ENCODE peak calls at places on chromosome 3, in eight cellular contexts. G is neural crest cell, Y is neural progenitor cell, U is MM.1S, H is OCI-LY7, O is B cell, F is GM10248, D is stomach. K is an unnamed sample.

GRCh38 chr3:37125195-37125594 is 49.2 kb downstream of the LRRFIP2 start:
- DNase-seq in G (no peak), Y (no peak), U (no peak), H (no peak), O (no peak), F (no peak), D (no peak), K (peak; percentile 15)

GRCh38 chr3:42830437-42831320 is 21.4 kb downstream of the ACKR2 start:
- DNase-seq in G (no peak), Y (peak; percentile 77), U (no peak), H (peak; percentile 35), O (no peak), F (no peak), D (no peak), K (peak; percentile 27)

GRCh38 chr3:5774337-5774736 is 586.8 kb downstream of the EDEM1 start:
- DNase-seq in G (no peak), Y (no peak), U (no peak), H (no peak), O (no peak), F (no peak), D (no peak), K (no peak)

GRCh38 chr3:46632792-46633191 is 20.5 kb downstream of the FAM240A start:
- DNase-seq in G (no peak), Y (no peak), U (no peak), H (no peak), O (no peak), F (no peak), D (no peak), K (no peak)

GRCh38 chr3:181687738-181688137 is 24.0 kb upstream of the SOX2 start:
- DNase-seq in G (no peak), Y (no peak), U (no peak), H (no peak), O (no peak), F (no peak), D (no peak), K (no peak)

GRCh38 chr3:64399205-64399800 is 174.0 kb upstream of the PRICKLE2 start:
- DNase-seq in G (peak; percentile 47), Y (peak; percentile 67), U (peak; percentile 69), H (peak; percentile 49), O (peak; percentile 29), F (peak; percentile 39), D (no peak), K (peak; percentile 60)

GRCh38 chr3:14440531-14441239 is 38.3 kb downstream of the SLC6A6 start:
- DNase-seq in G (peak; percentile 31), Y (peak; percentile 92), U (no peak), H (no peak), O (no peak), F (no peak), D (no peak), K (peak; percentile 52)

GRCh38 chr3:37338500-37338899 is 164.1 kb upstream of the LRRFIP2 start:
- DNase-seq in G (no peak), Y (no peak), U (no peak), H (no peak), O (no peak), F (no peak), D (no peak), K (no peak)

GRCh38 chr3:19215427-19215826 is 67.1 kb downstream of the KCNH8 start:
- DNase-seq in G (no peak), Y (no peak), U (no peak), H (no peak), O (no peak), F (no peak), D (no peak), K (no peak)

GRCh38 chr3:19226516-19226915 is 78.2 kb downstream of the KCNH8 start:
- DNase-seq in G (no peak), Y (peak; percentile 24), U (no peak), H (no peak), O (no peak), F (no peak), D (no peak), K (no peak)

GRCh38 chr3:19216669-19217337 is 68.5 kb downstream of the KCNH8 start:
- DNase-seq in G (no peak), Y (no peak), U (no peak), H (no peak), O (no peak), F (no peak), D (peak; percentile 81), K (peak; percentile 9)

DNA sequence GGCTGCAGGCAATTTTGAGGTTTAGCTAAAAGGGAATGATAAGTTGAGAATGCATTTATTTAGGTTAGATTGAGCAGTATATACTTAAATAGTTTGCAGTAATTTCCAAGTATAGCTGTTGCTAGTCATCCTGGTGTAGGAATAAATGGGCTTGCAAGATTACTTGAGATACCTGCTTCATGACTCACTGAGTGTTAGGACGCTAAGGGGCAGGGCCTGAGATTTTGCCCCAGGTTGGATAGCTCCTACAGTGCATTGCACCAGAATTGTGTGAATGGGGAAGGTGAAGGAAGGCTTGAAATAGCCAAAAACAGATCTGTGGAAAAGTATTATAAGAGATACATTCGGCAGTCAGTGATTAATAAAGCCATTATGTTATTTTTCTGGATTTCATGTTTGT is 72.8 kb downstream of the KCNH8 start:
- DNase-seq in G (no peak), Y (no peak), U (no peak), H (no peak), O (no peak), F (no peak), D (no peak), K (peak; percentile 15)
- TF ChIP-seq CTCF in G (no peak), Y (no peak), U (no peak), H (no peak), O (no peak), F (no peak), D (no peak), K (no peak)

GRCh38 chr3:175940881-175941280 is 1081.7 kb downstream of the NAALADL2 start:
- DNase-seq in G (no peak), Y (peak; percentile 52), U (peak; percentile 64), H (peak; percentile 10), O (no peak), F (peak; percentile 9), D (no peak), K (peak; percentile 11)

GRCh38 chr3:175940243-175940642 is 1081.1 kb downstream of the NAALADL2 start:
- DNase-seq in G (no peak), Y (no peak), U (no peak), H (no peak), O (no peak), F (no peak), D (no peak), K (peak; percentile 4)

DNA sequence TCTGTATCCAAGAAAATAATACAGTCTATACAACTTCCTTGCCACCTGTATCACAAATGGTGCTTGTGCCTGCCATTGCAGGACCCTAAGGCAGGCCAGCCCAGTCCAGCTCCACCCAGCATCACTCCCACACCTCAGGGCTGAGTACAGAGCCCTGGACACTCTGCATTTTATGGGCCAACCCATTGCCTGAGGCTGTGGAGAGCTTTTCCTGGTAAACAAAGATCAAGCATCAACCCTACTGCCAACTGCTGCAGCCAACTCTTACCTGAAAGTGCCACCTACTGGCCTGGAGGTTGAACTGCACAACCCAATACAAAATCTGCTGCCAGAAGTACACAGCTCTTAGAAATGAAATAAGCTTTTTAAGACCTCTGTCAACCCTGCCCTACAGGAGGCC is 1082.2 kb downstream of the NAALADL2 start:
- DNase-seq in G (no peak), Y (peak; percentile 25), U (peak; percentile 43), H (peak; percentile 30), O (no peak), F (no peak), D (no peak), K (peak; percentile 56)
- TF ChIP-seq CTCF in G (peak; percentile 42), Y (peak; percentile 57), U (peak; percentile 64), H (peak; percentile 76), O (peak; percentile 14), F (peak; percentile 42), D (no peak), K (peak; percentile 84)

GRCh38 chr3:11213810-11214450 is 58.3 kb upstream of the ATG7 start:
- DNase-seq in G (no peak), Y (no peak), U (no peak), H (no peak), O (no peak), F (no peak), D (no peak), K (no peak)

GRCh38 chr3:11214451-11214987 is 57.7 kb upstream of the ATG7 start:
- DNase-seq in G (no peak), Y (no peak), U (no peak), H (no peak), O (no peak), F (no peak), D (no peak), K (no peak)

GRCh38 chr3:11212784-11213183 is 58.5 kb downstream of the HRH1 start:
- DNase-seq in G (no peak), Y (no peak), U (no peak), H (no peak), O (no peak), F (no peak), D (no peak), K (no peak)

GRCh38 chr3:11212301-11212613 is 58.0 kb downstream of the HRH1 start:
- DNase-seq in G (no peak), Y (no peak), U (no peak), H (no peak), O (no peak), F (no peak), D (peak; percentile 10), K (no peak)

GRCh38 chr3:11211531-11212300 is 57.4 kb downstream of the HRH1 start:
- DNase-seq in G (no peak), Y (peak; percentile 13), U (no peak), H (no peak), O (no peak), F (no peak), D (peak; percentile 18), K (no peak)
- TF ChIP-seq CTCF in G (no peak), Y (no peak), U (no peak), H (no peak), O (no peak), F (no peak), D (no peak), K (no peak)

GRCh38 chr3:177776656-177777055 is 579.4 kb upstream of the TBL1XR1 start:
- DNase-seq in G (no peak), Y (no peak), U (no peak), H (no peak), O (no peak), F (no peak), D (no peak), K (peak; percentile 71)

GRCh38 chr3:177771780-177772179 is 574.5 kb upstream of the TBL1XR1 start:
- DNase-seq in G (no peak), Y (no peak), U (no peak), H (no peak), O (no peak), F (no peak), D (no peak), K (no peak)

GRCh38 chr3:177772908-177773557 is 575.8 kb upstream of the TBL1XR1 start:
- DNase-seq in G (no peak), Y (no peak), U (peak; percentile 48), H (peak; percentile 19), O (peak; percentile 44), F (no peak), D (no peak), K (no peak)

DNA sequence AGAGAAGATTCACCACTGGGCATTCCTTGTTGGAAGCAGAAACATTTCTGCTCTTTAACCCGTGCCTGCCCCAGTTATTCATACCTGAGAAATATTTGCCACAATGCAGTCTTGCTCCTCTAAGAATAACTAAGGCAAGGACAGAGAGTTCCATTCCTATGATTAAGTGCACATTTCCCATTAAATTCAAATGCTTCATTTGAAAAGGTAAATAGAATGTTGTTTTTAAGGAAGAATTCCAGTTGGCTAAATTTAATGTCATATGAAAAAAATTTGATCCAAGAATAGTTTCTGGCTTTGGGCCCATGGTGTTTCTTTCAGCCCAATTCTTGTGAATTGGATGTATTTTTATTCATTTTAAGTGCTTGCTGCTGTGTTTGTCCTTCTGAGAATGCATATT is 573.5 kb upstream of the TBL1XR1 start:
- DNase-seq in G (no peak), Y (no peak), U (no peak), H (no peak), O (no peak), F (no peak), D (no peak), K (no peak)
- TF ChIP-seq CTCF in G (no peak), Y (no peak), U (no peak), H (no peak), O (no peak), F (no peak), D (no peak), K (no peak)